ENCODE peak calls at places on chromosomes 5 and 9, in five cellular contexts. P is prostate gland, U is keratinocyte, F is cardiac muscle cell, A is small intestine. S is an unnamed sample.

GRCh38 chr9:34991833-34992375 is 2.4 kb downstream of the DNAJB5 start:
- DNase-seq in P (no peak), U (no peak), F (peak; percentile 48), A (no peak), S (no peak)

GRCh38 chr5:127705120-127705892 is 2.1 kb downstream of the CCDC192 start:
- DNase-seq in P (no peak), U (no peak), F (no peak), A (no peak), S (peak; percentile 22)

GRCh38 chr9:107756091-107756490 is 266.5 kb upstream of the KLF4 start:
- DNase-seq in P (no peak), U (no peak), F (no peak), A (no peak), S (no peak)

GRCh38 chr9:130331061-130331460 is 65.5 kb downstream of the HMCN2 start:
- DNase-seq in P (no peak), U (no peak), F (no peak), A (no peak), S (no peak)

GRCh38 chr5:33489481-33490067 is 48.8 kb downstream of the TARS1 start:
- DNase-seq in P (no peak), U (no peak), F (no peak), A (no peak), S (no peak)

GRCh38 chr9:136201609-136202448 is 3.1 kb downstream of the LHX3 start:
- DNase-seq in P (no peak), U (no peak), F (peak; percentile 84), A (no peak), S (no peak)

GRCh38 chr9:137590469-137591383 is at the start of gene ZMYND19:
- DNase-seq in P (peak; percentile 85), U (no peak), F (peak; percentile 96), A (peak; percentile 92), S (peak; percentile 87)

GRCh38 chr5:39199335-39199734 is 20.0 kb downstream of the FYB1 start:
- DNase-seq in P (no peak), U (no peak), F (no peak), A (no peak), S (no peak)

GRCh38 chr9:111925784-111926183 is 29.2 kb downstream of the UGCG start:
- DNase-seq in P (no peak), U (no peak), F (no peak), A (no peak), S (no peak)

DNA sequence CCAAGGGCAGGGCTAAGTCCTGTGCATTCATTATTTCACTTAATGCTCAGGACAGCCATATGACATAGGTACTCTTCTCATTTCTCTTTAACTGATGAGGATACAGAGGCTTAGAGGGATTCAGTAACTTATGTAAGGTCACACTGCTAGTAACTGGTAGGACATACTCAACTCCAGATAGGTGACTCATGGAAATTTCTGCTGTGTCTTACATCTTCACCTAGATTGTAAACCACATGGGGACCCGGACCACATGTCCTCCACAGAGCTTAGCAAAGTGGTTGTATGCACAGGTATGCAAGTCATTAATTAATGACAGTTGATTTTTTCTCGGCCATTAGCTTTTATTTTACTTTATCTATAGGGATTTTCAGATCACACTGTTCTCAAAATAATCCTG is 29.3 kb downstream of the SLC1A1 start:
- DNase-seq in P (no peak), U (no peak), F (no peak), A (no peak), S (no peak)
- H3K36me3 ChIP-seq in P (no peaks in the 10 kb centered on the region), U (no peaks in the 10 kb centered on the region), F (no peaks in the 10 kb centered on the region), A (no peaks in the 10 kb centered on the region), S (no peaks in the 10 kb centered on the region)

DNA sequence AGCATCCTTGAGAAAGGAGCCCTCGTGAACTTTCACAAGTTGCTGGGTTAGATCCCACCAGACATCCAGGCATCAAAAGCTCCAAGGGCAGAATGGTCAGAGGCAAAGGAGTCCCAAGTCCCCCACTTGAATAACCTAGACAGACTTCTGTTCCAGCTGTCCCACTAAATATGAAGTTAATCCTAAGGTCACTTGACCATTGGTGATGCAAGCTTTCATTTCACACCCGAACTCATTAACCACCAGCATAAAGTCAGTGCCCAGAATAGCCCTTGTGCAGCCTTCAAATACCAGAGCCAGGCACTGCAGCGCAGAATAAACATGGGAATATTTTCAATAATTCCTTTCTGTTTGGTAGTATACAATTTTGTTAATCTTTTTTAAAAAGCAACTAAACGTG is 28.9 kb downstream of the OXCT1 start:
- DNase-seq in P (no peak), U (no peak), F (peak; percentile 5), A (no peak), S (no peak)
- H3K36me3 ChIP-seq in P (no peaks in the 10 kb centered on the region), U (no peaks in the 10 kb centered on the region), F (no peaks in the 10 kb centered on the region), A (no peaks in the 10 kb centered on the region), S (no peaks in the 10 kb centered on the region)

GRCh38 chr9:133344979-133345378 is 3.0 kb downstream of the MED22 start:
- DNase-seq in P (no peak), U (no peak), F (no peak), A (no peak), S (no peak)

GRCh38 chr9:133342083-133342406 is 5.9 kb downstream of the MED22 start:
- DNase-seq in P (no peak), U (no peak), F (no peak), A (no peak), S (no peak)

GRCh38 chr9:133342570-133342969 is 5.4 kb downstream of the MED22 start:
- DNase-seq in P (no peak), U (no peak), F (no peak), A (no peak), S (no peak)

GRCh38 chr9:133345596-133345995 is 2.3 kb downstream of the MED22 start:
- DNase-seq in P (no peak), U (no peak), F (no peak), A (no peak), S (no peak)

DNA sequence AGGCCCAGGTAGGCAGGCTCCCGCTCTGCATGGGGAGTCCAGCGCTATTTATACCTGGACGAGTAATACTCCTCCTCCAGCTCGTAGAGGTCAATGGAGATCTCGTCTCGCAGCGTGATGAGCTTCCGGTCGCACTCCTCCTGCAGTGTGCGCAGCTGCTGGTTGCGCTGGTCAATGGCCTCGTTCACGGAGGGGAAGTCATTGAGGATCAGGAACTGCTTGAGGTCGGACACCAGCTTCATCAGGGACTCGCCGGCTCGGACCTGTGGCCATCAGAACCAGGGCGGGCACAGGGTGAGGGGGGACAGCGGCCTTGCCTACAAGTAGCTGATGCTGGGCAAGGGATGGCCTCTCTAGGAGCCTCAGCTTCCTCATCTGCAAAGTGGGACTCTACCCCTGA is 3.9 kb downstream of the MED22 start:
- DNase-seq in P (no peak), U (no peak), F (no peak), A (no peak), S (no peak)
- H3K36me3 ChIP-seq in P (peaks cover 4% of the 10 kb centered on the region), U (peaks cover 44% of the 10 kb centered on the region), F (peaks cover 19% of the 10 kb centered on the region), A (peaks cover 2% of the 10 kb centered on the region), S (no peaks in the 10 kb centered on the region)

GRCh38 chr9:125329978-125330377 is 68.4 kb downstream of the GAPVD1 start:
- DNase-seq in P (no peak), U (no peak), F (no peak), A (no peak), S (no peak)

GRCh38 chr9:125337282-125337681 is 75.7 kb downstream of the GAPVD1 start:
- DNase-seq in P (no peak), U (no peak), F (peak; percentile 52), A (no peak), S (no peak)

GRCh38 chr9:125330587-125330986 is 69.0 kb downstream of the GAPVD1 start:
- DNase-seq in P (no peak), U (no peak), F (no peak), A (no peak), S (no peak)

DNA sequence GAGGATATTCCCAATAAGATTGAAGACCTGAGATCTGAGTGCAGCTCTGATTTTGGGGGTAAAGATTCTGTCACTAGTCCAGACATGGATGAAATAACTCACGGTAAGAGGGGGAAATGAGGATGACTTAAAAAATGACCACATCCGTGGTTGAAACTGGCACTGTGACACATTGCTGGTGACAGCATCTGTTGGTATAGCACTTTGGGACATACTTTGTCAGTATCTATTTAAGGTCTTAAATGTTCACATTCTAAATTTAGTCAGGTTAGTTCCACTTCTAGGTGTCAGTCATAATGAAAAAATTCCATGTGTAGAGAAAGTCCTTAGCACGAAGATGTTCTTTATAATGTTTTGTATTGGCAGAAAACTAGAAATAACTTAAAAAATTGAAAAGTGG is 70.9 kb downstream of the GAPVD1 start:
- DNase-seq in P (no peak), U (no peak), F (peak; percentile 3), A (no peak), S (no peak)
- H3K36me3 ChIP-seq in P (no peaks in the 10 kb centered on the region), U (peaks cover 15% of the 10 kb centered on the region), F (peaks cover 20% of the 10 kb centered on the region), A (peaks cover 11% of the 10 kb centered on the region), S (no peaks in the 10 kb centered on the region)

GRCh38 chr5:136157514-136157913 is 24.9 kb downstream of the SMAD5 start:
- DNase-seq in P (no peak), U (no peak), F (no peak), A (no peak), S (no peak)

GRCh38 chr5:136162001-136162400 is 29.4 kb downstream of the SMAD5 start:
- DNase-seq in P (no peak), U (no peak), F (no peak), A (no peak), S (no peak)

GRCh38 chr5:136155769-136156168 is 23.1 kb downstream of the SMAD5 start:
- DNase-seq in P (no peak), U (no peak), F (no peak), A (peak; percentile 31), S (no peak)

GRCh38 chr5:136155078-136155477 is 22.4 kb downstream of the SMAD5 start:
- DNase-seq in P (no peak), U (no peak), F (no peak), A (no peak), S (no peak)

GRCh38 chr5:136159457-136159856 is 26.8 kb downstream of the SMAD5 start:
- DNase-seq in P (no peak), U (no peak), F (no peak), A (no peak), S (no peak)
- H3K36me3 ChIP-seq in P (no peaks in the 10 kb centered on the region), U (peaks cover 12% of the 10 kb centered on the region), F (peaks cover 27% of the 10 kb centered on the region), A (no peaks in the 10 kb centered on the region), S (no peaks in the 10 kb centered on the region)

GRCh38 chr9:77014597-77015263 is 4.7 kb upstream of the FOXB2 start:
- DNase-seq in P (no peak), U (no peak), F (no peak), A (no peak), S (no peak)

GRCh38 chr9:77011973-77012817 is 7.3 kb upstream of the FOXB2 start:
- DNase-seq in P (no peak), U (no peak), F (peak; percentile 86), A (peak; percentile 51), S (peak; percentile 90)

GRCh38 chr9:77013186-77013931 is 6.1 kb upstream of the FOXB2 start:
- DNase-seq in P (no peak), U (no peak), F (no peak), A (no peak), S (no peak)

GRCh38 chr9:77013932-77014596 is 5.4 kb upstream of the FOXB2 start:
- DNase-seq in P (no peak), U (no peak), F (no peak), A (no peak), S (no peak)

DNA sequence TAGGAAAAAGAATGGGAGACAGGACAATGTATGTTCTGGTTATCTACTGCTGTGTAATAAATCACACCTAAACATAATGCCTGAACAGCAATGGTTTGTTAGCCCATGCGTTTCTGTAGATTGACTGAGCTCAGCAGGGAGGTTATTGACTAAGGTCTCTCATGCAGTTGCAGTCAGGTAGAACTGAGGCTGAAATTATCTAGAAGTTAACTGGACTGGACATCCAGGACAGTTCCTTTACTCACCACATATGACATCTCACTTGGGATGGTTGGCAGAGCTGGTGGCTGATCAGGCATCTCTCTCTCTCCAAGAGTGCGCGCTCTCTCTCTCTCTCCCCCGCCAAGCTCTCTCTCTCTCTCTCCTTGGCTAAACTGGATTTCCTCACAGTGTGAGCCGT is 8.9 kb upstream of the FOXB2 start:
- DNase-seq in P (no peak), U (no peak), F (no peak), A (no peak), S (no peak)
- H3K36me3 ChIP-seq in P (no peaks in the 10 kb centered on the region), U (no peaks in the 10 kb centered on the region), F (no peaks in the 10 kb centered on the region), A (no peaks in the 10 kb centered on the region), S (no peaks in the 10 kb centered on the region)